ENCODE peak calls at places on chromosome 10, in five cellular contexts. G is left ventricle myocardium inferior, Z is K562, F is pancreas, L is A549. E is an unnamed sample.

GRCh38 chr10:98028168-98028770 is 2.2 kb downstream of the CRTAC1 start:
- DNase-seq in G (peak; percentile 38), Z (peak; percentile 75), F (peak; percentile 72), L (peak; percentile 73), E (peak; percentile 67)

GRCh38 chr10:132175907-132176581 is 10.7 kb upstream of the DPYSL4 start:
- DNase-seq in G (no peak), Z (no peak), F (no peak), L (no peak), E (peak; percentile 82)

GRCh38 chr10:129707406-129708388 is 240.7 kb downstream of the MGMT start:
- DNase-seq in G (peak; percentile 49), Z (no peak), F (peak; percentile 35), L (no peak), E (no peak)

GRCh38 chr10:69202332-69202731 is 17.8 kb upstream of the HKDC1 start:
- DNase-seq in G (no peak), Z (no peak), F (no peak), L (no peak), E (no peak)

GRCh38 chr10:114495303-114495702 is 91.0 kb upstream of the AFAP1L2 start:
- DNase-seq in G (no peak), Z (no peak), F (no peak), L (no peak), E (no peak)

GRCh38 chr10:109956454-109957091 is 33.3 kb upstream of the XPNPEP1 start:
- DNase-seq in G (no peak), Z (peak; percentile 77), F (peak; percentile 43), L (peak; percentile 82), E (no peak)

GRCh38 chr10:5477948-5478693 is 21.2 kb downstream of the CALML5 start:
- DNase-seq in G (no peak), Z (peak; percentile 79), F (no peak), L (no peak), E (no peak)

GRCh38 chr10:3911713-3912442 is 126.9 kb upstream of the KLF6 start:
- DNase-seq in G (no peak), Z (no peak), F (no peak), L (no peak), E (no peak)

GRCh38 chr10:4645836-4646235 is 180.2 kb upstream of the AKR1E2 start:
- DNase-seq in G (no peak), Z (no peak), F (no peak), L (no peak), E (no peak)

GRCh38 chr10:34816067-34817002 is 1.2 kb upstream of the PARD3 start:
- DNase-seq in G (no peak), Z (no peak), F (no peak), L (peak; percentile 28), E (no peak)

GRCh38 chr10:114719311-114719710 is 61.2 kb upstream of the ABLIM1 start:
- DNase-seq in G (no peak), Z (no peak), F (peak; percentile 25), L (no peak), E (no peak)

GRCh38 chr10:34758447-34758996 is 56.6 kb downstream of the PARD3 start:
- DNase-seq in G (no peak), Z (peak; percentile 56), F (no peak), L (peak; percentile 89), E (no peak)

GRCh38 chr10:54559498-54559897 is 241.5 kb downstream of the PCDH15 start:
- DNase-seq in G (no peak), Z (no peak), F (no peak), L (no peak), E (no peak)

GRCh38 chr10:126014309-126014708 is 117.9 kb downstream of the FANK1 start:
- DNase-seq in G (no peak), Z (no peak), F (no peak), L (no peak), E (no peak)

GRCh38 chr10:363152-363551 is 227.9 kb downstream of the ZMYND11 start:
- DNase-seq in G (no peak), Z (no peak), F (no peak), L (no peak), E (no peak)

GRCh38 chr10:50219646-50220045 is 31.7 kb downstream of the ASAH2 start:
- DNase-seq in G (no peak), Z (no peak), F (no peak), L (no peak), E (no peak)

GRCh38 chr10:84135836-84136235 is 3.5 kb upstream of the GHITM start:
- DNase-seq in G (no peak), Z (no peak), F (no peak), L (no peak), E (no peak)

DNA sequence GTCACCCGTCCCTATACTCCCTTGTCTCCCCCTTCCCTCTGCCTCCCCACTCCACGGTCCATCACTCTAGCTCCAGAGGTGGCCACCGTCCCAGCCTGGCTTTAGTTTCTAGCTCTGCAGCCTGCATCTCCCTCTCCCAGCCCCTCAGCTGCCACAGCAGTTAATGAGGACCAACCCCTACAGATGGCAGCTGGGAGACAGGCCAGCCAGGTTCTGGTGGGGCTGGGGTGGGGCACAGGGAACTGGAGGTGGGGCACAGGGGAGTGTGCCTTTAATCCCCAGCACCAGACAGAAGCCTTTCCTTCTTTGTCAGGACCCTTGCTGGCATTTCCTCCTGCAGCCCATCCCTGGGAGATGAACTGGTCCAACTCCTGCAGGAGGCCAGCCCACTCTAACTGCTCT is 21.1 kb downstream of the UNC5B start:
- DNase-seq in G (peak; percentile 10), Z (no peak), F (no peak), L (no peak), E (no peak)
- H3K27ac ChIP-seq in G (peak overlapping the region; percentile 80), Z (no peak overlapping the region), F (peak overlapping the region; percentile 0), L (no peak overlapping the region), E (peak overlapping the region; percentile 96)

GRCh38 chr10:123890246-123890645 is 1.4 kb downstream of the CPXM2 start:
- DNase-seq in G (no peak), Z (no peak), F (no peak), L (no peak), E (no peak)

GRCh38 chr10:123888751-123889150 is 2.9 kb downstream of the CPXM2 start:
- DNase-seq in G (no peak), Z (no peak), F (no peak), L (no peak), E (no peak)

GRCh38 chr10:123891147-123892011 is at the start of gene CPXM2:
- DNase-seq in G (no peak), Z (no peak), F (no peak), L (no peak), E (no peak)

GRCh38 chr10:123889821-123890220 is 1.8 kb downstream of the CPXM2 start:
- DNase-seq in G (no peak), Z (no peak), F (no peak), L (no peak), E (no peak)

DNA sequence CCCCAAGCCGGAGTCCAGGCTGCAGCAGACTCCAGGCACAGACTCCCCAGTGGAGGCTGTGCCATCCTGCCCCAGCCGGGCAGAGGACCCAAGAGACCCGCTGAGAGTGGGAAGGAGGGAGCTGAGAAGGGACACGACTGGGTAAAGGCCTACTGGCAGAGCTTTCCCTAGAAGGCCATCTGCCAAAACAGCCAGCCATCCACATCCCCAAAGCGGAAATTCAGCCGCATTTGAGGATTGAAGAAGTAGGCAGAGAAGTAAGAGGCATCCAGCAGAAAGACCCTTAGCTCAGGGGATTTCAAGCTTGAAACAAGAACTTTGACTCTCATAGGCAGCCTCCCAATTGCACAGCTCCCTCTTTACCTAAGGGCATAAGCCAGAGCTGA is 853 bp downstream of the CPXM2 start:
- DNase-seq in G (no peak), Z (no peak), F (no peak), L (no peak), E (no peak)
- H3K27ac ChIP-seq in G (peak overlapping the region; percentile 42), Z (no peak overlapping the region), F (no peak overlapping the region), L (no peak overlapping the region), E (no peak overlapping the region)

GRCh38 chr10:124588736-124589451 is 127.3 kb downstream of the LHPP start:
- DNase-seq in G (peak; percentile 56), Z (peak; percentile 80), F (peak; percentile 40), L (no peak), E (no peak)
- H3K27ac ChIP-seq in G (peak overlapping the region; percentile 42), Z (peak overlapping the region; percentile 37), F (peak overlapping the region; percentile 55), L (no peak overlapping the region), E (peak overlapping the region; percentile 92)

GRCh38 chr10:44323838-44324237 is 61.1 kb downstream of the CXCL12 start:
- DNase-seq in G (no peak), Z (no peak), F (no peak), L (no peak), E (no peak)
- H3K27ac ChIP-seq in G (no peak overlapping the region), Z (no peak overlapping the region), F (no peak overlapping the region), L (no peak overlapping the region), E (no peak overlapping the region)

GRCh38 chr10:76111986-76112825 is 680.8 kb downstream of the LRMDA start:
- DNase-seq in G (no peak), Z (no peak), F (no peak), L (no peak), E (no peak)

GRCh38 chr10:76114556-76114955 is 683.1 kb downstream of the LRMDA start:
- DNase-seq in G (no peak), Z (no peak), F (no peak), L (no peak), E (no peak)

GRCh38 chr10:76113952-76114351 is 682.5 kb downstream of the LRMDA start:
- DNase-seq in G (no peak), Z (no peak), F (no peak), L (no peak), E (no peak)

GRCh38 chr10:76111404-76111803 is 680.0 kb downstream of the LRMDA start:
- DNase-seq in G (no peak), Z (no peak), F (no peak), L (no peak), E (no peak)

DNA sequence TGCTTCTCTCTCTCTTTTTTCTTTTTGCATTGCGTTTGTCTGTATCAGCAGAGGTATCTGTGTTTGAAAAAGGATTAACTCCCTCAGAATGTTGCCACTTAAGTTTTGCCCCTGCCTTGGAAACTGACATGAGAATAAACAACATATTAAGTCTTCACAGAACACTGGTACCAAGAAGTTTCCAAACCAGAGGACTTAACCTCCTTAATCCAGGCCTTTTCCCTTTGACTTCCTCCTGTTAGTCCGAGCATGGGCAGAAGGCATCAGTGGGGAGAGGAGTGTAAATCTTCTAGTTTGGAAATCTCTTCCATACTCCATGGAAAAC is 681.4 kb downstream of the LRMDA start:
- DNase-seq in G (no peak), Z (no peak), F (no peak), L (no peak), E (no peak)
- H3K27ac ChIP-seq in G (no peak overlapping the region), Z (no peak overlapping the region), F (no peak overlapping the region), L (no peak overlapping the region), E (no peak overlapping the region)

DNA sequence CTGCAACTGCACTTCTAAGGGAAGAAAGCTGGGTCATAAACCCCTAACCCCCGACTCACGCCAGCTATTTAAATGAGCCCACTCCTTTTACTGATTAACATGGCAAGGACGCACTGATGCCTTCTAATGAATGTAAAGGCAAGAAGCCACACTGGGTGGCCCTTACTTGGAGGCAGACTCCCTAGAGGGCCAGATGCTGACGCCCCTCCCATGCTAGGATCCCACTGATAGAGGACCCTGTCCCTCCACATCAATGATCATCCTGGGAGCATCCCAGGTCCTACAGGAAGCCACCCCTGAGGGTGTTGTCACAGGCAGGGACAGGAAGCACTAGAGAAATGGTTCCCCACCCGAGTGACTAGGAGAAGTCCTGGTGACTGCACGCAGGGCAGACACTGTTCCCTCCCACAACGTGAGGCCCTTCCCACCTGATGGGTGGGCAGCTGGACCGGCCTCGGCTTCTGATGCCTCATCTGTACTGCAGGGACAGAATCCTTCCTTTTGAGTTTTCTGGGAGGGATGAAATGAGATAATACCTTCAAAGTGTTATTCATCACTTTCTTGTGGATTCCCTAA is 20.3 kb downstream of the JCAD start:
- DNase-seq in G (no peak), Z (no peak), F (no peak), L (no peak), E (no peak)
- H3K27ac ChIP-seq in G (peak overlapping the region; percentile 83), Z (no peak overlapping the region), F (no peak overlapping the region), L (no peak overlapping the region), E (peak overlapping the region; percentile 21)

E was measured in dorsolateral prefrontal cortex.